ENCODE peak calls at places on chromosomes 6 and 20, in five cellular contexts. Z, T, K, N and Y are unnamed samples.

GRCh38 chr6:145507251-145507650 is 228.1 kb downstream of the EPM2A start:
- DNase-seq in Z (no peak), T (no peak), K (no peak), N (no peak), Y (no peak)

GRCh38 chr20:3935956-3936340 is 46.8 kb downstream of the PANK2 start:
- DNase-seq in Z (no peak), T (no peak), K (no peak), N (no peak), Y (no peak)

GRCh38 chr6:45746046-45746445 is 269.6 kb downstream of the CLIC5 start:
- DNase-seq in Z (no peak), T (no peak), K (no peak), N (no peak), Y (no peak)

GRCh38 chr20:37789408-37789807 is 95.6 kb downstream of the CTNNBL1 start:
- DNase-seq in Z (no peak), T (no peak), K (no peak), N (no peak), Y (no peak)

GRCh38 chr6:140225587-140226438 is 851.4 kb upstream of the CITED2 start:
- DNase-seq in Z (no peak), T (no peak), K (no peak), N (no peak), Y (no peak)

GRCh38 chr6:149190228-149190831 is 127.2 kb upstream of the TAB2 start:
- DNase-seq in Z (no peak), T (no peak), K (peak), N (no peak), Y (no peak)

GRCh38 chr6:131029661-131030297 is 33.3 kb downstream of the EPB41L2 start:
- DNase-seq in Z (no peak), T (no peak), K (no peak), N (no peak), Y (peak)

GRCh38 chr6:134352786-134353480 is 35.0 kb upstream of the SGK1 start:
- DNase-seq in Z (no peak), T (no peak), K (no peak), N (no peak), Y (no peak)

GRCh38 chr6:74534485-74535211 is 671.2 kb downstream of the COL12A1 start:
- DNase-seq in Z (no peak), T (no peak), K (no peak), N (no peak), Y (no peak)

GRCh38 chr6:125008261-125008671 is 46.0 kb downstream of the RNF217 start:
- DNase-seq in Z (no peak), T (no peak), K (no peak), N (no peak), Y (no peak)

GRCh38 chr6:165767228-165767627 is 104.2 kb upstream of the PDE10A start:
- DNase-seq in Z (no peak), T (no peak), K (no peak), N (no peak), Y (no peak)

GRCh38 chr20:23362392-23363256 is 642 bp downstream of the GZF1 start:
- DNase-seq in Z (peak), T (peak), K (no peak), N (no peak), Y (no peak)

GRCh38 chr6:169930799-169931198 is 179.4 kb downstream of the ERMARD start:
- DNase-seq in Z (no peak), T (no peak), K (peak), N (no peak), Y (no peak)

GRCh38 chr6:123802697-123803455 is 789 bp upstream of the NKAIN2 start:
- DNase-seq in Z (peak), T (peak), K (peak), N (peak), Y (no peak)

GRCh38 chr6:110039996-110040383 is 61.9 kb downstream of the GPR6 start:
- DNase-seq in Z (no peak), T (no peak), K (peak), N (no peak), Y (no peak)

GRCh38 chr6:150490586-150490985 is 109.1 kb upstream of the PLEKHG1 start:
- DNase-seq in Z (no peak), T (no peak), K (no peak), N (no peak), Y (no peak)

GRCh38 chr6:106732541-106732940 is 103.2 kb downstream of the QRSL1 start:
- DNase-seq in Z (no peak), T (no peak), K (no peak), N (no peak), Y (no peak)

GRCh38 chr6:132693478-132693877 is 20.4 kb downstream of the VNN1 start:
- DNase-seq in Z (no peak), T (no peak), K (no peak), N (no peak), Y (no peak)

GRCh38 chr6:154412106-154412820 is 55.7 kb upstream of the IPCEF1 start:
- DNase-seq in Z (no peak), T (no peak), K (no peak), N (no peak), Y (no peak)

GRCh38 chr20:41499064-41499463 is 119.1 kb downstream of the CHD6 start:
- DNase-seq in Z (no peak), T (no peak), K (no peak), N (no peak), Y (no peak)

GRCh38 chr6:104589940-104590339 is 269.8 kb downstream of the HACE1 start:
- DNase-seq in Z (no peak), T (no peak), K (no peak), N (no peak), Y (no peak)
- TF ChIP-seq TAF1 in Z (no peak), T (no peak), K (no peak), N (no peak), Y (no peak)

DNA sequence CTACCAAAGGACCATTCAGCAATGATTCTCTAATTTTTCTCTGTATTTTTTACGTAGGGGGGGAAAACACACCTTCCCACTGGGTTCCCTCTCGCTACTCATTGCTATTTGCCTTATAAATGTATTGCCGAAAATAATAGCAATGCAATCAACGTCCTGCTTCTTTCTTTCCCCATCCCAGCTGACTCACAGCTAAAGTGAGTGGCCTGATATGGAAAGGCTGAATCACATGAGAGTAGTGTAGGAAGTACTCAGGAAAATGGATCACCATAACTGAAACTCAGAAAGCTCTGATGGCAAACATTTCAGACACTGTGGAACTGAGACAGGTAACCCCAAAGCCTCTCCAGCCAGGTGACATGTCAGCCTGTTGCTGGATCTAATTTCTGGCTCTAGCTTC is 49.3 kb upstream of the SRPK1 start:
- DNase-seq in Z (no peak), T (no peak), K (no peak), N (no peak), Y (no peak)
- TF ChIP-seq TAF1 in Z (no peak), T (no peak), K (no peak), N (no peak), Y (no peak)

DNA sequence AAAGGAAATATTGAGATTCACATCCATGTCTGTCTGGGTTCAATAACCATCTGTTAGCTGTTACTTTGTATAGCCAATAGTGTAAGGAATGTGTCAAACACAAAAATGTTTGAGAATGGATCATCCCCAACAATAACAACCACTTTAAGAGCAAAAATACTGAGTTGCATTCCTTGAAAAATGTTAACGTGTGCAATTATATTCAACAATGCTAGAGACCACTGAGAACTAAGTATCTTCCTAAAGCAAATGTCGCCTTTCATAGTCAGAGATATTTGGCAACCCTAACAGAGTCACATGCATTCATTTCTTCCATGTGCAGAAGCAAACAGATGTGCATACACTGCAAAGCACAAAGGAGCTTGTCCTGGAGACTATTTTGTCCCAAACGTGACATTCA is 448.6 kb downstream of the GJA1 start:
- DNase-seq in Z (no peak), T (no peak), K (no peak), N (no peak), Y (no peak)
- TF ChIP-seq TAF1 in Z (no peak), T (no peak), K (no peak), N (no peak), Y (no peak)

GRCh38 chr6:7467007-7467897 is 74.2 kb upstream of the DSP start:
- DNase-seq in Z (no peak), T (no peak), K (peak), N (no peak), Y (no peak)
- TF ChIP-seq TAF1 in Z (no peak), T (no peak), K (no peak), N (no peak), Y (no peak)

GRCh38 chr6:44268095-44268628 is 2.1 kb upstream of the TMEM151B start:
- DNase-seq in Z (no peak), T (no peak), K (peak), N (peak), Y (no peak)
- TF ChIP-seq TAF1 in Z (no peak), T (no peak), K (no peak), N (no peak), Y (no peak)

GRCh38 chr6:99467509-99468106 is 42.5 kb upstream of the PNISR start:
- DNase-seq in Z (no peak), T (no peak), K (no peak), N (peak), Y (no peak)
- TF ChIP-seq TAF1 in Z (no peak), T (no peak), K (no peak), N (no peak), Y (no peak)

GRCh38 chr20:53945478-53945877 is 124.9 kb downstream of the BCAS1 start:
- DNase-seq in Z (no peak), T (no peak), K (no peak), N (no peak), Y (no peak)

GRCh38 chr20:53942121-53942816 is 128.1 kb downstream of the BCAS1 start:
- DNase-seq in Z (no peak), T (no peak), K (peak), N (no peak), Y (peak)

GRCh38 chr20:53942973-53943372 is 127.4 kb downstream of the BCAS1 start:
- DNase-seq in Z (no peak), T (no peak), K (peak), N (no peak), Y (no peak)

GRCh38 chr20:53944796-53945195 is 125.6 kb downstream of the BCAS1 start:
- DNase-seq in Z (no peak), T (no peak), K (no peak), N (no peak), Y (no peak)

GRCh38 chr20:53943522-53944291 is 126.7 kb downstream of the BCAS1 start:
- DNase-seq in Z (no peak), T (no peak), K (peak), N (peak), Y (no peak)
- TF ChIP-seq TAF1 in Z (no peak), T (no peak), K (no peak), N (no peak), Y (no peak)

GRCh38 chr20:2835331-2835796 is 5.1 kb downstream of the PCED1A start:
- DNase-seq in Z (no peak), T (no peak), K (no peak), N (no peak), Y (no peak)
- TF ChIP-seq TAF1 in Z (no peak), T (no peak), K (no peak), N (no peak), Y (no peak)

GRCh38 chr20:10461495-10461894 is 26.4 kb downstream of the SLX4IP start:
- DNase-seq in Z (no peak), T (no peak), K (no peak), N (no peak), Y (no peak)

GRCh38 chr20:10466325-10466724 is 31.2 kb downstream of the SLX4IP start:
- DNase-seq in Z (no peak), T (no peak), K (no peak), N (no peak), Y (no peak)

GRCh38 chr20:10463622-10464021 is 28.5 kb downstream of the SLX4IP start:
- DNase-seq in Z (no peak), T (no peak), K (no peak), N (no peak), Y (no peak)

GRCh38 chr20:10466855-10467254 is 31.8 kb downstream of the SLX4IP start:
- DNase-seq in Z (no peak), T (no peak), K (no peak), N (no peak), Y (no peak)

GRCh38 chr20:10462516-10462915 is 27.4 kb downstream of the SLX4IP start:
- DNase-seq in Z (no peak), T (no peak), K (no peak), N (no peak), Y (no peak)
- TF ChIP-seq TAF1 in Z (no peak), T (no peak), K (no peak), N (no peak), Y (no peak)

DNA sequence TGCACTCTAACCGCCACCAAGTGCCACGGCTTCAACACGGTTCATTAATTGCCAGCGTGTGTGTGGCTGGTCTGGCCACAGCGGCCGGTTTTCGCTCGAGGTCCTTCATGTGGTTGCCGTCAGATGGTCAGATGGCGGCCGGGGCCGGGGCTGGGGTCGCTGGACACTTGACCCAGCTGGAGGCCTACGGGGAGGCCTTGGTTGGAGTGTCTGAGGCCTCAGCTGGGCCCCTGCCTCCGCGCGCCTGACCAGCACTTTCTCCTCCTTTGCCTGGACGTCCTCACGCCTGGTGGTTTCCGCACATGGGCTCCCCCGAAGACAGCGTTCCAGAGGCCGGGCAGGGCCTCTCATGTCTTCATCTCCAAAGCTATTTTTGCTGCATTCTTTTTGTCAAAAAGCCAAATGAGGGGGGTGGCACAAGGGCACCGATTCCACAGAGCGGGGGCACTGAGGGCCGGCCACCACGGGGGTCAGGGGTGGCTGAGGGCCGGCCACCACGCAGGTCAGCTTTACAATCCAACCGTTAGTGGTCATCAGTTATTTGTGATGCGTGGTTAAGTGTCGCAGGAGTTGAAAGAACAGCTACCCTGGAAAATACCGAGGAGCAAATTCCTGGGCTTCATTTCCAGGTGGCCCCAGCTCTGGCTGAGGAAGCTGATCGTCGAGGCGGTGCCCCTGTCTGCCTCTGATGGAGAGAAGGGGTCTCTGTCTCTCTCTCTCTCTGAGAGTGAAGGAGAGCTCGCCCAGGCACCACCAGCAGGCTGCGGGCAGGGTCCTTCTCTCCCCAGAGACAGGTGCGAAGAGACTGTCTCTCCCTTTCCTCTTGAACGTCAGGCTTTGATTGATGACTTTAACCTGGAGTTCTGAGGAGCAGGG is 50.5 kb upstream of the FRMD1 start:
- DNase-seq in Z (no peak), T (no peak), K (no peak), N (no peak), Y (no peak)
- TF ChIP-seq TAF1 in Z (no peak), T (no peak), K (no peak), N (no peak), Y (no peak)